ENCODE peak calls at places on chromosomes 13 and 19, in ten cellular contexts. T, U, Q, X, L, E, M, S, I and B are unnamed samples.
A peak's percentile ranks its signal among the peaks of the same experiment; 100 is the strongest.

GRCh38 chr19:18392417-18392816 is 5.0 kb downstream of the LRRC25 start:
- DNase-seq in T (no peak), U (no peak), Q (no peak), X (no peak), L (no peak), E (no peak), M (peak; percentile 27), S (no peak), I (no peak), B (peak; percentile 46)

GRCh38 chr13:114145722-114146121 is 13.3 kb upstream of the RASA3 start:
- DNase-seq in T (no peak), U (no peak), Q (no peak), X (no peak), L (no peak), E (no peak), M (peak; percentile 7), S (no peak), I (no peak), B (no peak)

GRCh38 chr19:19740755-19741154 is 7.8 kb upstream of the ZNF14 start:
- DNase-seq in T (no peak), U (no peak), Q (no peak), X (no peak), L (no peak), E (no peak), M (no peak), S (no peak), I (no peak), B (no peak)

GRCh38 chr19:19595171-19595701 is 23.3 kb downstream of the PBX4 start:
- DNase-seq in T (peak; percentile 17), U (peak; percentile 76), Q (no peak), X (no peak), L (no peak), E (no peak), M (no peak), S (no peak), I (no peak), B (no peak)

GRCh38 chr13:41064493-41064892 is 3.2 kb downstream of the WBP4 start:
- DNase-seq in T (peak; percentile 79), U (no peak), Q (no peak), X (no peak), L (no peak), E (no peak), M (no peak), S (no peak), I (no peak), B (no peak)

GRCh38 chr13:49560270-49561063 is 24.9 kb downstream of the RCBTB1 start:
- DNase-seq in T (peak; percentile 26), U (no peak), Q (no peak), X (no peak), L (no peak), E (no peak), M (no peak), S (no peak), I (no peak), B (no peak)

GRCh38 chr13:77176350-77176749 is 149.4 kb upstream of the FBXL3 start:
- DNase-seq in T (peak; percentile 3), U (no peak), Q (no peak), X (no peak), L (no peak), E (no peak), M (no peak), S (no peak), I (no peak), B (no peak)

GRCh38 chr13:26656919-26657318 is 99.4 kb downstream of the WASF3 start:
- DNase-seq in T (peak; percentile 74), U (peak; percentile 52), Q (no peak), X (no peak), L (no peak), E (no peak), M (no peak), S (no peak), I (no peak), B (no peak)

GRCh38 chr19:38848299-38849146 is 1.3 kb downstream of the HNRNPL start:
- DNase-seq in T (no peak), U (no peak), Q (no peak), X (no peak), L (no peak), E (no peak), M (no peak), S (no peak), I (no peak), B (no peak)

GRCh38 chr19:45848922-45849321 is 14.0 kb downstream of the SYMPK start:
- DNase-seq in T (peak; percentile 4), U (no peak), Q (no peak), X (no peak), L (no peak), E (no peak), M (no peak), S (no peak), I (no peak), B (no peak)

GRCh38 chr13:51895906-51896888 is 34.4 kb downstream of the CCDC70 start:
- DNase-seq in T (peak; percentile 66), U (peak; percentile 17), Q (no peak), X (peak; percentile 4), L (no peak), E (peak; percentile 15), M (no peak), S (peak; percentile 50), I (no peak), B (peak; percentile 30)

GRCh38 chr19:35715981-35716734 is 1.6 kb upstream of the KMT2B start:
- DNase-seq in T (no peak), U (no peak), Q (no peak), X (peak; percentile 74), L (no peak), E (no peak), M (no peak), S (no peak), I (no peak), B (peak; percentile 70)

GRCh38 chr19:16497042-16497441 is 848 bp downstream of the C19orf44 start:
- DNase-seq in T (peak; percentile 9), U (no peak), Q (no peak), X (no peak), L (no peak), E (no peak), M (no peak), S (no peak), I (no peak), B (no peak)

GRCh38 chr19:38729653-38730469 is 14.4 kb downstream of the CAPN12 start:
- DNase-seq in T (peak; percentile 44), U (no peak), Q (peak; percentile 66), X (peak; percentile 80), L (peak; percentile 59), E (peak; percentile 59), M (no peak), S (peak; percentile 84), I (peak; percentile 52), B (peak; percentile 72)

GRCh38 chr19:48501961-48502719 is 9.5 kb downstream of the LMTK3 start:
- DNase-seq in T (no peak), U (peak; percentile 91), Q (no peak), X (peak; percentile 95), L (peak; percentile 52), E (peak; percentile 56), M (no peak), S (no peak), I (no peak), B (no peak)

GRCh38 chr13:105506463-105506862 is 1029.0 kb downstream of the EFNB2 start:
- DNase-seq in T (no peak), U (no peak), Q (no peak), X (no peak), L (no peak), E (no peak), M (no peak), S (no peak), I (no peak), B (no peak)

GRCh38 chr19:1169921-1170885 is 3.9 kb downstream of the SBNO2 start:
- DNase-seq in T (peak; percentile 80), U (peak; percentile 97), Q (no peak), X (no peak), L (no peak), E (no peak), M (no peak), S (no peak), I (no peak), B (no peak)